ENCODE peak calls at places on chromosomes 11 and 22, in four cellular contexts. One of them, this sample, is unnamed.

GRCh38 chr22:38012604-38013072 is 28.3 kb upstream of the SOX10 start:
- DNase-seq in H1: no peak
- DNase-seq in K562: no peak
- DNase-seq in HepG2: peak
- DNase-seq in this sample: peak

GRCh38 chr22:28146401-28147304 is 227.6 kb upstream of the PITPNB start:
- DNase-seq in H1: no peak
- DNase-seq in K562: no peak
- DNase-seq in HepG2: no peak
- DNase-seq in this sample: no peak

GRCh38 chr22:41350087-41350486 is 31.7 kb upstream of the TEF start:
- DNase-seq in H1: no peak
- DNase-seq in K562: peak
- DNase-seq in HepG2: no peak
- DNase-seq in this sample: no peak

GRCh38 chr11:57641426-57641825 is 8.3 kb downstream of the YPEL4 start:
- DNase-seq in H1: no peak
- DNase-seq in K562: peak
- DNase-seq in HepG2: peak
- DNase-seq in this sample: peak

GRCh38 chr22:25221790-25222189 is 2.4 kb downstream of the CRYBB2 start:
- DNase-seq in H1: no peak
- DNase-seq in K562: no peak
- DNase-seq in HepG2: no peak
- DNase-seq in this sample: no peak

GRCh38 chr11:69003866-69004311 is 9.2 kb downstream of the MRGPRF start:
- DNase-seq in H1: no peak
- DNase-seq in K562: no peak
- DNase-seq in HepG2: no peak
- DNase-seq in this sample: no peak

GRCh38 chr22:44667829-44668189 is 34.2 kb upstream of the PRR5 start:
- DNase-seq in H1: no peak
- DNase-seq in K562: no peak
- DNase-seq in HepG2: no peak
- DNase-seq in this sample: no peak

GRCh38 chr22:36191106-36191836 is 10.3 kb downstream of the APOL4 start:
- DNase-seq in H1: no peak
- DNase-seq in K562: no peak
- DNase-seq in HepG2: no peak
- DNase-seq in this sample: no peak

GRCh38 chr11:72844356-72844755 is 30.1 kb downstream of the ATG16L2 start:
- DNase-seq in H1: no peak
- DNase-seq in K562: no peak
- DNase-seq in HepG2: no peak
- DNase-seq in this sample: no peak

GRCh38 chr11:57490456-57491248 is 24.9 kb downstream of the SLC43A1 start:
- DNase-seq in H1: no peak
- DNase-seq in K562: no peak
- DNase-seq in HepG2: no peak
- DNase-seq in this sample: no peak

GRCh38 chr11:116925050-116925449 is 87.6 kb upstream of the APOA1 start:
- DNase-seq in H1: no peak
- DNase-seq in K562: no peak
- DNase-seq in HepG2: no peak
- DNase-seq in this sample: no peak

GRCh38 chr11:1412377-1413095 is 22.8 kb downstream of the BRSK2 start:
- DNase-seq in H1: no peak
- DNase-seq in K562: no peak
- DNase-seq in HepG2: no peak
- DNase-seq in this sample: no peak

GRCh38 chr11:48880021-48880441 is 103.7 kb downstream of the TRIM51G start:
- DNase-seq in H1: no peak
- DNase-seq in K562: no peak
- DNase-seq in HepG2: no peak
- DNase-seq in this sample: no peak

GRCh38 chr22:33748714-33749113 is 171.6 kb downstream of the LARGE1 start:
- DNase-seq in H1: no peak
- DNase-seq in K562: no peak
- DNase-seq in HepG2: no peak
- DNase-seq in this sample: no peak

GRCh38 chr11:623999-624704 is 603 bp downstream of the CDHR5 start:
- DNase-seq in H1: no peak
- DNase-seq in K562: no peak
- DNase-seq in HepG2: no peak
- DNase-seq in this sample: no peak

GRCh38 chr11:3201112-3201581 is 17.5 kb downstream of the MRGPRG start:
- DNase-seq in H1: no peak
- DNase-seq in K562: no peak
- DNase-seq in HepG2: no peak
- DNase-seq in this sample: no peak

GRCh38 chr22:29030016-29030617 is 31.5 kb downstream of the C22orf31 start:
- DNase-seq in H1: no peak
- DNase-seq in K562: peak
- DNase-seq in HepG2: peak
- DNase-seq in this sample: no peak

GRCh38 chr11:68692881-68693483 is 8.6 kb downstream of the GAL start:
- DNase-seq in H1: peak
- DNase-seq in K562: no peak
- DNase-seq in HepG2: no peak
- DNase-seq in this sample: no peak

GRCh38 chr11:106327134-106327533 is 249.7 kb downstream of the AASDHPPT start:
- DNase-seq in H1: peak
- DNase-seq in K562: no peak
- DNase-seq in HepG2: no peak
- DNase-seq in this sample: no peak

GRCh38 chr11:120090411-120090810 is 47.5 kb downstream of the TRIM29 start:
- DNase-seq in H1: no peak
- DNase-seq in K562: no peak
- DNase-seq in HepG2: no peak
- DNase-seq in this sample: no peak

GRCh38 chr11:2303627-2304155 is 1.9 kb downstream of the TSPAN32 start:
- DNase-seq in H1: no peak
- DNase-seq in K562: peak
- DNase-seq in HepG2: no peak
- DNase-seq in this sample: no peak

GRCh38 chr11:2207212-2207611 is 35.6 kb upstream of the TH start:
- DNase-seq in H1: peak
- DNase-seq in K562: no peak
- DNase-seq in HepG2: no peak
- DNase-seq in this sample: no peak

GRCh38 chr11:115368616-115369015 is 135.6 kb downstream of the CADM1 start:
- DNase-seq in H1: no peak
- DNase-seq in K562: no peak
- DNase-seq in HepG2: no peak
- DNase-seq in this sample: no peak

GRCh38 chr11:47245586-47246357 is 2.8 kb downstream of the ACP2 start:
- DNase-seq in H1: no peak
- DNase-seq in K562: no peak
- DNase-seq in HepG2: no peak
- DNase-seq in this sample: no peak

GRCh38 chr22:36136475-36136874 is 24.1 kb downstream of the APOL3 start:
- DNase-seq in H1: no peak
- DNase-seq in K562: no peak
- DNase-seq in HepG2: no peak
- DNase-seq in this sample: no peak

GRCh38 chr22:36928826-36929535 is 15.6 kb downstream of the CSF2RB start:
- DNase-seq in H1: peak
- DNase-seq in K562: no peak
- DNase-seq in HepG2: no peak
- DNase-seq in this sample: no peak

GRCh38 chr11:76696756-76697155 is 26.2 kb upstream of the LRRC32 start:
- DNase-seq in H1: no peak
- DNase-seq in K562: no peak
- DNase-seq in HepG2: no peak
- DNase-seq in this sample: no peak

GRCh38 chr11:92886243-92886905 is 83.1 kb upstream of the MTNR1B start:
- DNase-seq in H1: peak
- DNase-seq in K562: peak
- DNase-seq in HepG2: peak
- DNase-seq in this sample: peak

GRCh38 chr11:69992943-69993694 is 85.0 kb upstream of the ANO1 start:
- DNase-seq in H1: no peak
- DNase-seq in K562: no peak
- DNase-seq in HepG2: no peak
- DNase-seq in this sample: no peak

GRCh38 chr11:93542753-93543246 is 391 bp downstream of the SMCO4 start:
- DNase-seq in H1: peak
- DNase-seq in K562: no peak
- DNase-seq in HepG2: no peak
- DNase-seq in this sample: peak

GRCh38 chr11:72935705-72936104 is 121.5 kb downstream of the ATG16L2 start:
- DNase-seq in H1: no peak
- DNase-seq in K562: no peak
- DNase-seq in HepG2: no peak
- DNase-seq in this sample: peak

GRCh38 chr11:102177974-102178631 is 67.9 kb downstream of the YAP1 start:
- DNase-seq in H1: no peak
- DNase-seq in K562: no peak
- DNase-seq in HepG2: peak
- DNase-seq in this sample: peak

GRCh38 chr22:18032455-18033101 is 8.2 kb upstream of the MICAL3 start:
- DNase-seq in H1: no peak
- DNase-seq in K562: no peak
- DNase-seq in HepG2: no peak
- DNase-seq in this sample: no peak

GRCh38 chr11:130369713-130370112 is 55.0 kb upstream of the ZBTB44 start:
- DNase-seq in H1: no peak
- DNase-seq in K562: no peak
- DNase-seq in HepG2: no peak
- DNase-seq in this sample: no peak

GRCh38 chr11:134939905-134940304 is 527.9 kb upstream of the B3GAT1 start:
- DNase-seq in H1: no peak
- DNase-seq in K562: peak
- DNase-seq in HepG2: peak
- DNase-seq in this sample: no peak

GRCh38 chr22:44032126-44032730 is 8.1 kb downstream of the PARVB start:
- DNase-seq in H1: no peak
- DNase-seq in K562: no peak
- DNase-seq in HepG2: no peak
- DNase-seq in this sample: no peak

GRCh38 chr11:71437399-71437798 is 10.8 kb downstream of the DHCR7 start:
- DNase-seq in H1: no peak
- DNase-seq in K562: no peak
- DNase-seq in HepG2: no peak
- DNase-seq in this sample: no peak

GRCh38 chr11:81644239-81644840 is 1089.3 kb downstream of the FAM181B start:
- DNase-seq in H1: no peak
- DNase-seq in K562: peak
- DNase-seq in HepG2: peak
- DNase-seq in this sample: peak

GRCh38 chr11:124194696-124195418 is 11.7 kb downstream of the OR10D3 start:
- DNase-seq in H1: peak
- DNase-seq in K562: peak
- DNase-seq in HepG2: peak
- DNase-seq in this sample: peak
- H2AFZ ChIP-seq in H1: peak
- H2AFZ ChIP-seq in K562: peak
- H2AFZ ChIP-seq in HepG2: no peak
- H2AFZ ChIP-seq in this sample: no peak

DNA sequence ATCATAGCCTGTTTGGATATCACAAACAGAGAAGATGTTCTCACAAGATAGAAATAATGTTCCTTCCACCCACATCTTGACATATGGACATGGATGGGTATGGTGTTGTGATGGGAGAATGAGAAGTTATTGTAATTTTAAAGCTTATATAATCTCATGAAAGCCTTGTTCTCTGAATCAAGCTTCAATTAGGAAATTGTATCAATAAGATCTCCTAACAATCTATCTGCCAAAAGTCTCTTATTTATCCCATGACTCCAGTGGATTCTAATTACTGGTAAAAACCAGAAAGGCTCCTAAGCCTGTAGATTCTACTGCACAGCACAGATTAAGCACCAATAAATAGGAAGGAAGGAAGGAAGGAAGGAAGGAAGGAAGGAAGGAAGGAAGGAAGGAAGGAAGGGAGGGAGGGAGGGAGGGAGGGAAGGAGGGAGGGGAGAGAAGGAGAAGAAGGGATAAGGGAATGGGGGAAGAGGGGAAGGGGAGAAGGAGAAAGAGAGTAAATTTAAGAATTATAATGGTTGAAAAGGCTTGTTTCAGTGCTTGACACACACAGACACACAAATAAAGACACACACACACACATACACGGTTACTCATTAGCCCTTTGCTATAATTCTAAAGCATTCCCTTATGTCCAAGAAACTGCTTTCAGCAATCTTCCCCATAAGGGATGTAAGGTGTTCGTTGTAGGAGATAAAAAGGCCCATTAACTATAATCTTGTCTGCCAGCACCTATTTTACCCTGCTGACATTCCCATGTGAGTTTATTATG is 258.0 kb upstream of the API5 start:
- DNase-seq in H1: no peak
- DNase-seq in K562: no peak
- DNase-seq in HepG2: no peak
- DNase-seq in this sample: no peak
- TF ChIP-seq JUN in H1: no peak
- TF ChIP-seq JUN in K562: no peak
- TF ChIP-seq JUN in HepG2: no peak
- TF ChIP-seq JUN in this sample: no peak

GRCh38 chr11:13944016-13944415 is 18.5 kb upstream of the SPON1 start:
- DNase-seq in H1: no peak
- DNase-seq in K562: no peak
- DNase-seq in HepG2: no peak
- DNase-seq in this sample: no peak
- H2AFZ ChIP-seq in H1: no peak
- H2AFZ ChIP-seq in K562: no peak
- H2AFZ ChIP-seq in HepG2: no peak
- H2AFZ ChIP-seq in this sample: no peak

GRCh38 chr11:7077101-7077500 is 11.7 kb upstream of the RBMXL2 start:
- DNase-seq in H1: peak
- DNase-seq in K562: peak
- DNase-seq in HepG2: no peak
- DNase-seq in this sample: no peak

GRCh38 chr11:7081441-7081840 is 7.4 kb upstream of the RBMXL2 start:
- DNase-seq in H1: no peak
- DNase-seq in K562: no peak
- DNase-seq in HepG2: no peak
- DNase-seq in this sample: no peak

GRCh38 chr11:7080900-7081299 is 7.9 kb upstream of the RBMXL2 start:
- DNase-seq in H1: no peak
- DNase-seq in K562: peak
- DNase-seq in HepG2: no peak
- DNase-seq in this sample: no peak

GRCh38 chr11:7079545-7080135 is 9.2 kb upstream of the RBMXL2 start:
- DNase-seq in H1: no peak
- DNase-seq in K562: peak
- DNase-seq in HepG2: no peak
- DNase-seq in this sample: no peak
- TF ChIP-seq JUN in H1: no peak
- TF ChIP-seq JUN in K562: no peak
- TF ChIP-seq JUN in HepG2: no peak
- TF ChIP-seq JUN in this sample: no peak

GRCh38 chr11:128580612-128581011 is 6.7 kb downstream of the ETS1 start:
- DNase-seq in H1: no peak
- DNase-seq in K562: no peak
- DNase-seq in HepG2: no peak
- DNase-seq in this sample: peak
- H2AFZ ChIP-seq in H1: no peak
- H2AFZ ChIP-seq in K562: no peak
- H2AFZ ChIP-seq in HepG2: no peak
- H2AFZ ChIP-seq in this sample: no peak

GRCh38 chr11:66568124-66568916 is at the start of gene CTSF:
- DNase-seq in H1: no peak
- DNase-seq in K562: peak
- DNase-seq in HepG2: no peak
- DNase-seq in this sample: peak
- TF ChIP-seq JUN in H1: no peak
- TF ChIP-seq JUN in K562: peak
- TF ChIP-seq JUN in HepG2: no peak
- TF ChIP-seq JUN in this sample: no peak